ENCODE peak calls at places on chromosomes 5 and 9, in ten cellular contexts. A is IMR-90, N is B cell, H is progenitor cell of endocrine pancreas, G is mammary epithelial cell, L is SK-N-SH, E is uterus, D is epithelial cell of esophagus, R is stomach, S is AG10803. P is an unnamed sample.
A peak's percentile ranks its signal among the peaks of the same experiment; 100 is the strongest.

GRCh38 chr9:84669008-84669292 is 579 bp upstream of the NTRK2 start:
- DNase-seq in D (no peak), S (no peak), H (no peak), E (no peak), A (no peak), G (no peak), L (no peak), R (no peak), N (no peak), P (no peak)

GRCh38 chr5:180153991-180154390 is 55.0 kb downstream of the RASGEF1C start:
- DNase-seq in G (no peak), S (no peak), A (no peak), D (no peak), L (no peak), H (no peak), E (no peak), R (peak; percentile 5), N (no peak), P (no peak)

GRCh38 chr5:174610968-174611367 is 113.4 kb upstream of the MSX2 start:
- DNase-seq in L (no peak), D (peak; percentile 54), N (no peak), R (peak; percentile 43), A (peak; percentile 75), H (no peak), G (peak; percentile 30), S (peak; percentile 41), E (no peak), P (no peak)

GRCh38 chr9:83280259-83280658 is 217.3 kb upstream of the RASEF start:
- DNase-seq in A (no peak), L (no peak), H (no peak), S (peak; percentile 70), D (peak; percentile 49), N (no peak), R (no peak), G (peak; percentile 48), E (no peak), P (no peak)

GRCh38 chr9:113990975-113991471 is 87.1 kb downstream of the AMBP start:
- DNase-seq in R (no peak), L (no peak), N (no peak), G (no peak), A (peak; percentile 33), D (no peak), E (no peak), H (no peak), S (no peak), P (peak; percentile 64)

GRCh38 chr5:62421414-62421813 is 8.9 kb downstream of the IPO11 start:
- DNase-seq in G (no peak), D (no peak), E (no peak), H (no peak), N (no peak), R (no peak), A (no peak), S (no peak), L (no peak), P (no peak)

GRCh38 chr5:142945845-142946244 is 175.7 kb downstream of the ARHGAP26 start:
- DNase-seq in N (no peak), S (no peak), A (no peak), E (no peak), H (no peak), D (no peak), G (no peak), R (no peak), L (no peak), P (no peak)

GRCh38 chr5:170623576-170624181 is 119.9 kb downstream of the KCNIP1 start:
- DNase-seq in S (peak; percentile 61), N (no peak), E (no peak), R (peak; percentile 35), D (peak; percentile 58), L (peak; percentile 63), G (peak; percentile 15), H (peak; percentile 39), A (peak; percentile 52), P (peak; percentile 74)

GRCh38 chr9:20552874-20553624 is 69.2 kb downstream of the MLLT3 start:
- DNase-seq in H (no peak), E (no peak), D (peak; percentile 14), L (no peak), N (no peak), G (no peak), A (peak; percentile 25), S (peak; percentile 39), R (no peak), P (no peak)

GRCh38 chr9:2742214-2742613 is 24.9 kb downstream of the KCNV2 start:
- DNase-seq in E (no peak), S (no peak), H (no peak), N (no peak), R (no peak), G (no peak), A (no peak), D (no peak), L (no peak), P (no peak)

DNA sequence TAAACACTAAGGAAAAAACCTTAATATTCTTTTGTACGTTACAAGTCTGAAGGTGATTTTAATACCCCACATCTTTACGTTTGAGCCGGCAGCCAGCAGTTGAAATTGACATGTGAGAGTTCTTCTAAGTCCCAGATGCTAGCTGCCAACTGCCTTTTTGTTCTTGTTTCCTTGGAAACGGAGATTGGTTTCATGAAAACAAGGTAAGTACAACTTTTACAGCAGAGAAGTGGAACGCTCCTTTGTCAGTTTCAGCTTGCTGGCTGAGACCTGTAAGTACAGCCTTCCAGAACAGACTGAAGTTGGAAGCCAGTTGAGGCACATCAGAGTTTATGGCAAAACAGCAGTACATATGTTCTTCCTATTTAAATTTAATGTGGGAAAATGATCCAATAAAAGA is 1018.4 kb upstream of the ARRDC3 start:
- DNase-seq in G (peak; percentile 16), S (peak; percentile 4), N (no peak), R (no peak), E (no peak), H (no peak), A (peak; percentile 14), D (no peak), L (no peak), P (no peak)
- TF ChIP-seq CTCF in G (no peak), S (no peak), N (no peak), R (no peak), E (no peak), H (no peak), A (no peak), D (no peak), L (no peak), P (no peak)

DNA sequence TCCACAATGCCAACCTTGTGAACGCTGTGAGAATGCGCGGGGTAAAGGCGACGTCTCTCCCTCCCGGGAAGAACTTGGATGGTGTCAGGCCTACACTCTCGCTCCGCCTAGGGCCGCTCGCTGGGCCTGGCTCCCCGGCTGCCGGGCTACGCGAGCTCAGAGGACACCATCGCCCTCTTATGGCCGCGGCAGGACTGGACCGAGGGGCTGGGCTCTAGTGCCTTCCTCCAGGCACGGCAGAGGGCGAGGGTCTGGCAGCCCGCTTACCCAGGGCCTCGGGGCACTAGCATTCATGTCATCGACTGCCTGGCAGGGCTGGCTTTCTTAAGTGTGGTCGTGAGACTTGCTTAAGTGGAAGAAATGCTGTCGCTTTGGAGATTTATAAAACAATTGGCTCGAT is 1.2 kb upstream of the EXOSC2 start:
- DNase-seq in L (peak; percentile 38), N (no peak), S (no peak), G (no peak), D (peak; percentile 52), R (no peak), E (peak; percentile 27), A (no peak), H (peak; percentile 69), P (peak; percentile 43)
- TF ChIP-seq CTCF in L (peak; percentile 24), N (no peak), S (no peak), G (no peak), D (peak; percentile 22), R (no peak), E (no peak), A (peak; percentile 6), H (peak; percentile 70), P (no peak)

DNA sequence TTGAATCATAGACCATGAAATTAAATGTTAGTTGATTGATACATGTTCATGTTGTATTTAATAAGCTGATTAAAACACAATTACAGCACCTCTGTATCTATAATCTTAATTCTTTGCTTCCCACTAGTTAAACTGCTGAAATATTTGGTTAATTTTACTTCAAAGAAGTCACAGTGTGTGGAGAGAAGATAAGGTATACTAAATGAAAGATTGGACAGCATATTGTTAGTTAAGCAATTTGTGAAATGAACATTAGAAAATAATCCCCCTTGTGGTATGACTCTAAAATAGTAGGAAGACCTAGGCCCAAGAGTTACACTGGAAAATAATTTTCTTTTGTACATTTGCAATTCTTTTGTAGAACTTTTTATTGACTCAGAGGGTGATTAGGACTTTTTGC is 30.3 kb downstream of the MAN2A1 start:
- DNase-seq in S (no peak), G (no peak), A (no peak), R (no peak), E (no peak), N (no peak), H (no peak), D (no peak), L (no peak), P (no peak)
- TF ChIP-seq CTCF in S (no peak), G (no peak), A (no peak), R (no peak), E (no peak), N (no peak), H (no peak), D (no peak), L (no peak), P (no peak)

DNA sequence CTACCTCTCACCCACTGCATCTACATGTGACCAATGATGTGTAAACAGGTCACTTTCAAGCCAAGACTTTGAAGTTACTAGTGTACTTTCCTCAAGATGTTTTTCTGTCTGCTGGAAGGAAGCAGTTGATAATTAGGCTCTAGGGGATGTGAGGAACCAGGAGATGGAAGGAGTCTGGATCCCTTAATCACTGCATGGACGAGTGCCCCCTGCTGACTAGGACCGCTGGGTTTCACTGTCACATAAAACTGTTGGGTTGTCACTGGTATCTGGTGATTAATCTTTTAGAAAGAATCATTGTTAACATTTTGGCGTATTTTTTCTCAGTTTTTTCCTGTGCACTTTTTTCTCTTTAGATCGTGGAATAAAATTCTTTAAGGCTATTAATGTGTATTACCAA is 79.5 kb downstream of the SREK1 start:
- DNase-seq in L (no peak), D (peak; percentile 20), R (no peak), S (no peak), N (no peak), H (no peak), A (no peak), E (peak; percentile 49), G (no peak), P (peak; percentile 33)
- TF ChIP-seq CTCF in L (peak; percentile 43), D (peak; percentile 18), R (no peak), S (peak; percentile 39), N (no peak), H (peak; percentile 38), A (peak; percentile 35), E (peak; percentile 44), G (peak; percentile 39), P (peak; percentile 14)

DNA sequence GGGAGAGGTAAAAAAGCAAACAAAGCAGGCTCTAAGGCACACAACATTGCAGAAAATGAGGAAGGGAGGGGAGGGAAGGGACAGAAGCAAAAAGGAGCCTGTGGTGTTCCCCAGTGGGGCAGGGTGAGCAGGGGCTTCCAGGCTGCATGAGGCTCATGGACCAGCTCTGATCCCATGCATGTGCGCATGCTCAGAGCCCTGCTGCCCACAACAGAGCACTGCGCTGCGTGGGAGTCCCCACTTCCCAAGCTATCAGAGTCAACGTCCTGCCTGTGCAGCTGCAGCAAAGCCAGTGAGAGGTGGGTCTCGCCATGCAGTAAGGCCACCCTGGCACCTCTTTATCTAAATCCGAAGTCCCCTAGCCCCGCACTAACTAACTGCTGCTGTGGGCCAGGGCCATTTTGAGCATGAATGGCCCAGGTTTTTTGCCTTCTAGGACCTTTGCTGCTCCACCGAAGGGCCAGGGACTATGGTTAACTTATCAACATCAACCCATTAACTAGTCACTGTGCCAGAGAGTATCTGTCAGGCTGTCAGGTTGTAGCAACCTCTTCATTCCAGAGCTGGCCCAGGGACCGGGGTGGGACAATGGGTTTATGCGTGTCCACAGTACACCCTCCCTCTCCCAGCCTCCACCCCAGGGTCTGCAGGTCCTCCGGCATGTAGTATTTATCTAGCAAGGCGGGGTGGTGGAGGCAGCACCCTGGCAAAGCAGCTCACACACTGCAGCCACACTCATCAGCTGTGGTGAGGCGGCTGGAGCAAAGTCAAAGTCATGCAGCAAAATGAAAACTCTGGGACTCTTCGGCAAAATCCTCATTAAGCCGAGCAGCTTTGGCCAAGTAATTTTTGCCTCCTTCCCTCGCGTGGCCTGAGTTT is 123.6 kb downstream of the SAXO1 start:
- DNase-seq in S (no peak), R (no peak), H (no peak), L (no peak), G (no peak), E (no peak), A (no peak), N (no peak), D (no peak), P (peak; percentile 77)
- TF ChIP-seq CTCF in S (no peak), R (no peak), H (no peak), L (no peak), G (no peak), E (no peak), A (no peak), N (no peak), D (no peak), P (no peak)

P was measured in testis.